ENCODE peak calls at places on chromosomes 5 and 9, in ten cellular contexts. E, H, B, M, P, O, C, V, S and A are unnamed samples. For H3K36me3, the result is how much of the 10 kb centered on the place peaks cover.

GRCh38 chr5:52282647-52283046 is 505.1 kb upstream of the ITGA1 start:
- DNase-seq in C (no peak), B (no peak), M (no peak), O (no peak), S (no peak), H (no peak), E (no peak), V (no peak), P (no peak), A (no peak)

GRCh38 chr9:4020747-4021296 is 279.0 kb downstream of the GLIS3 start:
- DNase-seq in O (no peak), V (no peak), M (no peak), S (no peak), H (peak), B (no peak), C (no peak), P (no peak), E (no peak), A (no peak)

GRCh38 chr9:73125651-73126050 is 26.0 kb upstream of the ANXA1 start:
- DNase-seq in C (no peak), H (no peak), S (no peak), O (no peak), B (peak), P (no peak), M (no peak), E (no peak), V (no peak), A (no peak)

GRCh38 chr5:172144931-172145869 is 42.8 kb downstream of the STK10 start:
- DNase-seq in C (no peak), M (no peak), V (no peak), H (no peak), E (no peak), O (no peak), P (no peak), S (no peak), B (no peak), A (no peak)

GRCh38 chr5:67404261-67405100 is 207.9 kb upstream of the CD180 start:
- DNase-seq in B (peak), S (peak), C (no peak), M (no peak), E (no peak), H (no peak), O (no peak), V (no peak), P (no peak), A (no peak)

GRCh38 chr9:136821333-136822031 is 13.7 kb downstream of the RABL6 start:
- DNase-seq in S (no peak), B (no peak), O (no peak), V (no peak), H (no peak), E (peak), P (no peak), M (no peak), C (no peak), A (no peak)

GRCh38 chr9:136239135-136239962 is 6.3 kb downstream of the QSOX2 start:
- DNase-seq in V (no peak), M (no peak), H (no peak), O (no peak), E (no peak), C (no peak), P (no peak), S (no peak), B (no peak), A (no peak)

GRCh38 chr9:110821064-110821463 is 152.5 kb downstream of the MUSK start:
- DNase-seq in B (no peak), M (no peak), O (no peak), E (no peak), S (no peak), V (no peak), H (no peak), P (no peak), C (no peak), A (no peak)

GRCh38 chr9:3035594-3036389 is 191.9 kb upstream of the PUM3 start:
- DNase-seq in E (no peak), M (no peak), H (no peak), S (no peak), C (no peak), V (no peak), P (no peak), O (no peak), B (no peak), A (no peak)

GRCh38 chr5:111072949-111073682 is 1.6 kb downstream of the TSLP start:
- DNase-seq in O (peak), H (peak), M (no peak), E (peak), C (peak), P (peak), S (no peak), V (no peak), B (no peak), A (peak)

GRCh38 chr5:138272681-138273080 is 1.7 kb downstream of the GFRA3 start:
- DNase-seq in B (no peak), P (no peak), E (no peak), H (no peak), V (no peak), C (no peak), M (no peak), O (no peak), S (no peak), A (no peak)

GRCh38 chr9:131148966-131149677 is 23.7 kb downstream of the NUP214 start:
- DNase-seq in P (no peak), O (peak), M (no peak), V (no peak), B (no peak), C (no peak), H (no peak), S (no peak), E (peak), A (no peak)

GRCh38 chr9:135515083-135515511 is 6.1 kb upstream of the LCN1 start:
- DNase-seq in O (no peak), H (no peak), M (no peak), P (no peak), S (no peak), V (no peak), B (no peak), C (no peak), E (no peak), A (no peak)

GRCh38 chr9:135302329-135303279 is 177.0 kb upstream of the PPP1R26 start:
- DNase-seq in V (no peak), S (no peak), H (no peak), E (no peak), C (no peak), O (no peak), M (no peak), B (no peak), P (no peak), A (no peak)

GRCh38 chr9:70902705-70903131 is 218.7 kb downstream of the TRPM3 start:
- DNase-seq in V (no peak), P (no peak), C (no peak), H (no peak), M (no peak), S (no peak), O (no peak), E (no peak), B (peak), A (no peak)

GRCh38 chr9:127822108-127822507 is 19.4 kb downstream of the FPGS start:
- DNase-seq in E (no peak), H (no peak), O (no peak), V (no peak), B (no peak), M (no peak), C (no peak), P (no peak), S (no peak), A (no peak)

GRCh38 chr5:172185096-172185461 is 2.9 kb downstream of the STK10 start:
- DNase-seq in M (no peak), E (no peak), C (no peak), H (no peak), V (no peak), O (no peak), B (no peak), S (no peak), P (no peak), A (no peak)

GRCh38 chr5:142322747-142323479 is 1.9 kb downstream of the SPRY4 start:
- DNase-seq in O (no peak), C (no peak), V (no peak), P (no peak), H (no peak), S (no peak), M (no peak), E (no peak), B (no peak), A (peak)

GRCh38 chr9:128912270-128912853 is 8.4 kb upstream of the PHYHD1 start:
- DNase-seq in C (no peak), M (no peak), E (peak), H (peak), O (no peak), B (peak), P (no peak), V (no peak), S (peak), A (no peak)

GRCh38 chr5:140795259-140795641 is 598 bp downstream of the PCDHA2 start:
- DNase-seq in C (no peak), H (no peak), E (peak), O (peak), M (no peak), B (no peak), S (no peak), P (no peak), V (no peak), A (no peak)

GRCh38 chr5:134603059-134603458 is 29.6 kb downstream of the SAR1B start:
- DNase-seq in C (no peak), E (no peak), O (no peak), V (no peak), B (peak), H (no peak), M (no peak), P (no peak), S (no peak), A (no peak)

GRCh38 chr5:2017540-2018389 is 135.0 kb upstream of the IRX4 start:
- DNase-seq in O (peak), V (no peak), E (peak), M (no peak), P (no peak), C (no peak), H (no peak), B (no peak), S (peak), A (no peak)
- TF ChIP-seq CTCF in O (peak), V (peak), E (peak), M (no peak), P (peak), C (peak), H (peak), B (peak), S (peak), A (peak)

GRCh38 chr9:100341889-100342288 is 10.9 kb downstream of the TEX10 start:
- DNase-seq in V (no peak), S (no peak), B (no peak), C (no peak), O (no peak), H (no peak), E (peak), P (no peak), M (no peak), A (no peak)

DNA sequence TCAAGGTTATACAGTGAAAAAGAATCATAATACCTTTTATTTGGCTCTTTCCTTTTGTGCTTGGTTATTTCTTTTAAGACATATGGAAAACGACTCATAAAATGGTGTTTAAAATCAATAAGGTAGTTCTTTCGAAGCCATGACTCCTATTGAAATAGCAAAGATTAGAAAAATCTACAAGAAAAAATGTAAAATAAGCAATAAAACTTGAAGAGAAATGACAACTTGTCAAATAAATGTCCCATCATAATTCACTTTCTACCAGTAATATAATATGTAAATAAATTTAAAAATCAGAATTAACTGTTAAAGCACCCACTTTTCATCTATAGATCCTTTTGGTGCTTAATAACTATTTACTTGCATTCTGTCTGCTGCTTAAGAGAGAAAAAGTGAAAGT is 12.5 kb downstream of the TEX10 start:
- DNase-seq in S (no peak), E (no peak), C (no peak), M (no peak), H (no peak), O (no peak), B (no peak), V (no peak), P (no peak), A (no peak)
- H3K36me3 ChIP-seq in S (under half), E (under half), C (under half), M (under half), H (under half), O (half or more), B (under half), V (under half), P (under half), A (under half)

GRCh38 chr9:75200892-75201470 is 112.7 kb downstream of the OSTF1 start:
- DNase-seq in E (peak), P (no peak), H (no peak), S (peak), O (peak), V (no peak), M (no peak), C (no peak), B (peak), A (no peak)
- TF ChIP-seq CTCF in E (peak), P (peak), H (peak), S (peak), O (peak), V (peak), M (peak), C (peak), B (peak), A (peak)

GRCh38 chr9:6592231-6592630 is 53.3 kb downstream of the GLDC start:
- DNase-seq in H (no peak), E (no peak), C (no peak), B (no peak), M (no peak), P (no peak), O (no peak), S (peak), V (no peak), A (no peak)
- H3K36me3 ChIP-seq in H (under half), E (half or more), C (under half), B (under half), M (under half), P (under half), O (under half), S (under half), V (under half), A (under half)

DNA sequence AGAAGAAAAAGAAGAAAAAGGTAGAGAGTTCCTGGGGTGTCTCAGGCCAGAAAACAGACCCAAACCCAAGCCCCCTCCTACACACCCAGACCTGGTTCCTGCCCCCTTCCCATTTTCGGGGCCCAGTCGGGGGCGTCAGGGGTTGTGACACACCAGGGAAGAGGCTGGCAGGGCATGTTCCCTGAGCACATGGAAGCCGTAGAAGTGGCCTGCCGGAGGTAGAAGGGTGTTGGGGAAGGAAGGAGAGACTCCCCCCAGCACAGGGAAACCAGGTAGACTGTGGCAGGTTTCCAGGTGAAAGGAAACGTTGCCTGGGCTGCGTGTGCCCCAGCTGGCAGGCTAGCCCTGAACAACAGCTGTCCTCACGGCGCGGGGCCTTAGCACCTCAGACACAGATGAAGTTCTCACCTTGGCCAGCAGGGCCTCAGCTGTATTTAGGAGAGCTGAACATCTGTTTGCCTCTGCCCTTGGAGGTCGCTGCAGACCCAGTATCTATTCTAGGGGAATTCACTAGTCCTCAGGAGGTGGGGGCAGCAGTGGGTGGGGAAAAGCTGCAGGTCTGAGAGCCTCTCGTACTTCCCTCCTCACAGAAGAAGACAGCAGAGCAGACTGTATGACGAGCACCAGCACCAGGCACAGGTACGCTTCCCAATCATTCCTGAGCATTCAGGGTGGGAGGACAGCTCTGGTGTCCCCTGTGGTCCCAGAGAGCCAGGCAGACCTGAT is 14.1 kb downstream of the CD74 start:
- DNase-seq in P (peak), B (no peak), H (no peak), V (no peak), E (peak), M (no peak), C (no peak), S (no peak), O (no peak), A (no peak)
- TF ChIP-seq CTCF in P (peak), B (peak), H (no peak), V (peak), E (no peak), M (no peak), C (peak), S (no peak), O (peak), A (no peak)

DNA sequence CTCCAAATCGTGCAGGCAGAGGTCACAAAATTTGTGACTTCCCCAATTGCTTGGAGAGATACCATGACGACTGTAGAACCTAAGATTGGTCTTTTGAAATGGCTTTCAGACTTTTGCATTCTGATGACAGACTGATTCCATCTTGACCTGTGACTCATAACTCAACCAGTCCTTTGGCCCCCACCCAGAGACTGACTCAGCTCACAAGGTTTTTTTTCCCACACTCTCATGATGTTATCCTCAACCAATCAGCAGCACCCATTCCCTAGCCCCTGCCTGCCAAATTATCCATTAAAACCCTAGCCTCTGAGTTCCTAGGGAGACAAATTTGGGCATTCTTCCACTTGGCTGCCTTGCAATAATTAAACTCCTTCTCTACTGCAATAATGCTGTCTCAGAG is 1263.3 kb upstream of the CDH9 start:
- DNase-seq in C (no peak), V (no peak), E (no peak), B (peak), O (no peak), P (no peak), S (no peak), H (no peak), M (no peak), A (no peak)
- H3K36me3 ChIP-seq in C (under half), V (under half), E (under half), B (under half), O (under half), P (under half), S (under half), H (under half), M (under half), A (under half)

GRCh38 chr5:160438316-160439204 is 16.9 kb downstream of the PTTG1 start:
- DNase-seq in B (peak), M (no peak), P (peak), E (peak), S (peak), C (no peak), O (peak), H (peak), V (peak), A (no peak)
- TF ChIP-seq CTCF in B (peak), M (peak), P (peak), E (peak), S (peak), C (peak), O (peak), H (peak), V (peak), A (peak)

DNA sequence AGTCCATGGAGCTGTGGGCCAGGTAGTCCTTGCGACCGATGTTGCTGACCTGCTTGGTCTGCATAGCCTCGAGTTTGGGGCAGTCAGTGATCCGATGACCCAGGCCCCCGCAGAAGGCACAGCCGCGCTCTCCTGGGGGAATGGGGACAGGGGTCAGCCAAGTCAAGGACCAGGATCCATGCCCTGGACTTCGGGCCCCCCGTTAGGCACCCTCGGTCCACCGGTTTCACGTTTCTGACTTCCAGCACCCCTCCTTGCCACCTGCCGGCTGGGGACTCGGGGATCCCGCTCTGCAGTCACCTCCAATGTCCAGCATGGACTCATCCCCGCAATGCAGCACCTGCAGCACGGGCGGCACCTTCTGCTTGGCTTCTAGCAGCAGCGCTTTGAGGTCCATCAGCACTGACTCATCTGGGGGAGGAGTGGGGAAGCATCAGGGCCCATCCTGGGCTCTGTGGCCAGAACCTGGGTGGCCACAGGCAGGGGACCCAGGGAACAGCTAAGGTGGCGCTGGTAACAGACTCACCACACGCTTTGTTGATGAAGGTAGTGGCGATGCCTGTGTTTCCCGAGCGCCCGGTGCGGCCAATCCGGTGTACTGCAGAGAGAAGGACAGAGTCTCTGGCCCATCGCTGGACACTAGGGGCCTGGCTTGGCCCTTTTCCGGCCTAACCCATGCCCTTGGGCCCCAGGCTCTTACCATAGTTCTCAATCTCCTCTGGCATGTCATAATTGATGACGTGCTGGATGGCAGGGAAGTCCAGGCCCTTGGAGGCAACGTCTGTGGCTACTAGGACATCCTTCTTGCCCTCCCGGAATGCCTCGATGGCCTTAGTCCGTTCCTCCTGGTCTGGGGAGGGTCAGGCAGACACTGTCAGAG is 2.4 kb upstream of the DOK3 start:
- DNase-seq in P (no peak), S (no peak), C (no peak), H (no peak), M (no peak), E (no peak), V (no peak), B (no peak), O (no peak), A (no peak)
- H3K36me3 ChIP-seq in P (under half), S (half or more), C (under half), H (under half), M (half or more), E (under half), V (under half), B (under half), O (half or more), A (half or more)

GRCh38 chr9:75120661-75121060 is 32.3 kb downstream of the OSTF1 start:
- DNase-seq in H (no peak), S (no peak), B (no peak), C (no peak), O (peak), E (no peak), V (no peak), P (no peak), M (no peak), A (no peak)
- TF ChIP-seq CTCF in H (no peak), S (no peak), B (no peak), C (no peak), O (no peak), E (no peak), V (no peak), P (no peak), M (no peak), A (no peak)

GRCh38 chr5:150692276-150692675 is 8.6 kb downstream of the RBM22 start:
- DNase-seq in S (no peak), M (no peak), O (no peak), E (no peak), V (no peak), B (no peak), H (no peak), C (no peak), P (no peak), A (no peak)
- H3K36me3 ChIP-seq in S (half or more), M (half or more), O (half or more), E (half or more), V (half or more), B (under half), H (under half), C (under half), P (half or more), A (half or more)